ENCODE peak calls at places on chromosomes 4 and X, in eight cellular contexts. L, J, D, K, Q, I, M and T are unnamed samples.
A peak's percentile ranks its signal among the peaks of the same experiment; 100 is the strongest.

GRCh38 chr4:150768492-150768891 is 186.5 kb downstream of the MAB21L2 start:
- DNase-seq in L (peak; percentile 13), J (no peak), D (no peak), K (no peak), Q (no peak), I (no peak), M (no peak), T (no peak)

GRCh38 chrX:43882294-43882681 is at the start of gene MAOB:
- DNase-seq in L (no peak), J (no peak), D (no peak), K (no peak), Q (peak; percentile 10), I (no peak), M (no peak), T (no peak)

GRCh38 chr4:159516556-159516955 is 413.7 kb downstream of the RAPGEF2 start:
- DNase-seq in L (no peak), J (no peak), D (peak; percentile 60), K (no peak), Q (no peak), I (no peak), M (no peak), T (peak; percentile 33)

GRCh38 chr4:1332686-1333085 is 14.3 kb upstream of the UVSSA start:
- DNase-seq in L (no peak), J (no peak), D (no peak), K (no peak), Q (no peak), I (no peak), M (no peak), T (no peak)

GRCh38 chr4:6855692-6856297 is 53.8 kb upstream of the TBC1D14 start:
- DNase-seq in L (peak; percentile 54), J (peak; percentile 15), D (no peak), K (peak; percentile 71), Q (no peak), I (no peak), M (no peak), T (no peak)

GRCh38 chr4:155543126-155543765 is 123.4 kb upstream of the GUCY1A1 start:
- DNase-seq in L (peak; percentile 71), J (no peak), D (no peak), K (no peak), Q (no peak), I (no peak), M (no peak), T (peak; percentile 53)

GRCh38 chrX:10350991-10351390 is 194.2 kb downstream of the CLCN4 start:
- DNase-seq in L (peak; percentile 79), J (no peak), D (no peak), K (no peak), Q (no peak), I (no peak), M (no peak), T (no peak)

GRCh38 chr4:158155656-158156356 is 17.0 kb downstream of the GASK1B start:
- DNase-seq in L (no peak), J (no peak), D (no peak), K (no peak), Q (no peak), I (no peak), M (no peak), T (no peak)

GRCh38 chrX:130139474-130140201 is 26.0 kb downstream of the AIFM1 start:
- DNase-seq in L (no peak), J (no peak), D (no peak), K (no peak), Q (no peak), I (no peak), M (no peak), T (no peak)

GRCh38 chrX:15849555-15849954 is 5.1 kb downstream of the AP1S2 start:
- DNase-seq in L (no peak), J (no peak), D (no peak), K (no peak), Q (no peak), I (no peak), M (no peak), T (no peak)

GRCh38 chr4:146095091-146095690 is 80.3 kb upstream of the LSM6 start:
- DNase-seq in L (peak; percentile 37), J (peak; percentile 33), D (peak; percentile 55), K (peak; percentile 46), Q (peak; percentile 47), I (no peak), M (no peak), T (peak; percentile 19)

GRCh38 chrX:149006235-149006634 is 498.9 kb downstream of the IDS start:
- DNase-seq in L (no peak), J (no peak), D (no peak), K (no peak), Q (no peak), I (no peak), M (no peak), T (no peak)

GRCh38 chrX:47629419-47630210 is at the start of gene CFP:
- DNase-seq in L (no peak), J (no peak), D (no peak), K (no peak), Q (no peak), I (no peak), M (no peak), T (no peak)

GRCh38 chrX:48490661-48491060 is 14.7 kb downstream of the FTSJ1 start:
- DNase-seq in L (no peak), J (no peak), D (no peak), K (no peak), Q (no peak), I (no peak), M (no peak), T (no peak)

GRCh38 chr4:141524116-141524515 is 112.3 kb upstream of the IL15 start:
- DNase-seq in L (no peak), J (no peak), D (no peak), K (no peak), Q (no peak), I (no peak), M (no peak), T (peak; percentile 16)

GRCh38 chrX:118218940-118219339 is 102.3 kb upstream of the KLHL13 start:
- DNase-seq in L (no peak), J (no peak), D (no peak), K (no peak), Q (no peak), I (no peak), M (no peak), T (no peak)

GRCh38 chrX:68428431-68428830 is 4.9 kb downstream of the OPHN1 start:
- DNase-seq in L (no peak), J (no peak), D (peak; percentile 12), K (no peak), Q (no peak), I (no peak), M (no peak), T (no peak)

GRCh38 chr4:6984611-6985115 is 58.5 kb upstream of the TADA2B start:
- DNase-seq in L (no peak), J (no peak), D (no peak), K (no peak), Q (no peak), I (no peak), M (no peak), T (no peak)

GRCh38 chrX:106932960-106933537 is 12.8 kb downstream of the CLDN2 start:
- DNase-seq in L (peak; percentile 51), J (no peak), D (no peak), K (peak; percentile 35), Q (no peak), I (no peak), M (no peak), T (no peak)

GRCh38 chr4:94403735-94404134 is 48.0 kb upstream of the PDLIM5 start:
- DNase-seq in L (no peak), J (no peak), D (no peak), K (no peak), Q (no peak), I (no peak), M (no peak), T (no peak)

GRCh38 chr4:116733368-116733767 is 352.0 kb downstream of the TRAM1L1 start:
- DNase-seq in L (no peak), J (no peak), D (no peak), K (no peak), Q (no peak), I (no peak), M (no peak), T (no peak)

GRCh38 chr4:121307441-121308327 is 73.1 kb downstream of the QRFPR start:
- DNase-seq in L (peak; percentile 19), J (peak; percentile 24), D (peak; percentile 31), K (peak; percentile 33), Q (peak; percentile 39), I (no peak), M (no peak), T (peak; percentile 6)

GRCh38 chrX:152428089-152428488 is 23.0 kb downstream of the GABRA3 start:
- DNase-seq in L (no peak), J (no peak), D (no peak), K (no peak), Q (no peak), I (no peak), M (no peak), T (no peak)

GRCh38 chrX:43450355-43450754 is 205.7 kb upstream of the MAOA start:
- DNase-seq in L (no peak), J (no peak), D (no peak), K (no peak), Q (no peak), I (no peak), M (no peak), T (no peak)

GRCh38 chr4:38152721-38153412 is 192.7 kb downstream of the PTTG2 start:
- DNase-seq in L (no peak), J (no peak), D (no peak), K (no peak), Q (no peak), I (no peak), M (no peak), T (no peak)

GRCh38 chr4:132266374-132266773 is 882.7 kb upstream of the PCDH10 start:
- DNase-seq in L (no peak), J (no peak), D (no peak), K (no peak), Q (no peak), I (no peak), M (no peak), T (no peak)